ENCODE peak calls at places on chromosomes 11 and 22, in five cellular contexts. One of them, this sample, is unnamed.

GRCh38 chr22:46798041-46798365 is 35.6 kb downstream of the TBC1D22A start:
- DNase-seq in Calu3: no peak
- DNase-seq in colonic mucosa: no peak
- DNase-seq in upper lobe of right lung: no peak
- DNase-seq in psoas muscle: no peak
- DNase-seq in this sample: no peak

GRCh38 chr11:74208507-74208906 is 37.4 kb downstream of the PPME1 start:
- DNase-seq in psoas muscle: no peak
- DNase-seq in colonic mucosa: no peak
- DNase-seq in Calu3: no peak
- DNase-seq in upper lobe of right lung: no peak
- DNase-seq in this sample: no peak

GRCh38 chr11:73265278-73265810 is 6.8 kb upstream of the P2RY6 start:
- DNase-seq in Calu3: no peak
- DNase-seq in psoas muscle: no peak
- DNase-seq in colonic mucosa: no peak
- DNase-seq in upper lobe of right lung: no peak
- DNase-seq in this sample: no peak

GRCh38 chr22:50611341-50612060 is 10.9 kb downstream of the MAPK8IP2 start:
- DNase-seq in Calu3: no peak
- DNase-seq in psoas muscle: no peak
- DNase-seq in colonic mucosa: no peak
- DNase-seq in upper lobe of right lung: no peak
- DNase-seq in this sample: no peak

GRCh38 chr11:124079631-124080318 is 35.5 kb upstream of the VWA5A start:
- DNase-seq in colonic mucosa: no peak
- DNase-seq in upper lobe of right lung: no peak
- DNase-seq in Calu3: no peak
- DNase-seq in psoas muscle: no peak
- DNase-seq in this sample: no peak

GRCh38 chr22:28052818-28053217 is 133.8 kb upstream of the PITPNB start:
- DNase-seq in Calu3: no peak
- DNase-seq in colonic mucosa: no peak
- DNase-seq in psoas muscle: no peak
- DNase-seq in upper lobe of right lung: no peak
- DNase-seq in this sample: no peak

GRCh38 chr11:123677510-123677909 is 23.1 kb upstream of the SCN3B start:
- DNase-seq in Calu3: no peak
- DNase-seq in upper lobe of right lung: no peak
- DNase-seq in colonic mucosa: no peak
- DNase-seq in psoas muscle: no peak
- DNase-seq in this sample: no peak

GRCh38 chr11:64650923-64651523 is 60.0 kb downstream of the SLC22A12 start:
- DNase-seq in psoas muscle: no peak
- DNase-seq in upper lobe of right lung: no peak
- DNase-seq in colonic mucosa: no peak
- DNase-seq in Calu3: peak; percentile 11
- DNase-seq in this sample: no peak

GRCh38 chr11:125224391-125225015 is 60.0 kb downstream of the PKNOX2 start:
- DNase-seq in colonic mucosa: peak; percentile 23
- DNase-seq in Calu3: no peak
- DNase-seq in upper lobe of right lung: no peak
- DNase-seq in psoas muscle: peak; percentile 31
- DNase-seq in this sample: no peak

GRCh38 chr22:44116755-44117684 is 63.7 kb upstream of the PARVG start:
- DNase-seq in psoas muscle: no peak
- DNase-seq in colonic mucosa: no peak
- DNase-seq in Calu3: no peak
- DNase-seq in upper lobe of right lung: no peak
- DNase-seq in this sample: no peak

GRCh38 chr22:44118645-44119315 is 61.9 kb upstream of the PARVG start:
- DNase-seq in upper lobe of right lung: peak; percentile 56
- DNase-seq in Calu3: no peak
- DNase-seq in psoas muscle: no peak
- DNase-seq in colonic mucosa: no peak
- DNase-seq in this sample: no peak

GRCh38 chr22:44119669-44120313 is 60.9 kb upstream of the PARVG start:
- DNase-seq in Calu3: no peak
- DNase-seq in upper lobe of right lung: peak; percentile 52
- DNase-seq in colonic mucosa: no peak
- DNase-seq in psoas muscle: no peak
- DNase-seq in this sample: no peak

GRCh38 chr22:44116331-44116730 is 64.4 kb upstream of the PARVG start:
- DNase-seq in psoas muscle: no peak
- DNase-seq in upper lobe of right lung: no peak
- DNase-seq in Calu3: no peak
- DNase-seq in colonic mucosa: no peak
- DNase-seq in this sample: no peak

DNA sequence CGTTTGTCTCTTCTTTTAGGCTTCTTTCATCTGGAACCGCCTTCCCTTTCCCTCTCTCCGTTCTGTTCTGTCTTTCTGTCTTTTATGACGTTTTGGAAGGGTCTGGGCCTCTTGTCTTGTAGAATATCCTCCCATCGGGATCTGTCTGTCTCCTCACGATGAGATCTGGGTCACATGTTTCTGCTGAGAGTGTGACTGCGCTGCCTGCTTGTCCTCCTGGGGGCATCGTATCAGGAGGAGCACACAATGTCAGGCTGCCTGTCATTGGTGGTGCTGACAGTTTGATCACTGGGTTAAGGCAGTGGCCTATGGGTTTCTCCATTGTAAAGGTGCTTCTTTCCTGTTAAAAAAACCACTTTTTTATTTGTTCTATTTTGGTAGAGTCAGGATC is 60.4 kb upstream of the PARVG start:
- DNase-seq in upper lobe of right lung: peak; percentile 13
- DNase-seq in colonic mucosa: no peak
- DNase-seq in psoas muscle: no peak
- DNase-seq in Calu3: no peak
- DNase-seq in this sample: no peak
- TF ChIP-seq CTCF in upper lobe of right lung: no peak
- TF ChIP-seq CTCF in colonic mucosa: no peak
- TF ChIP-seq CTCF in psoas muscle: no peak
- TF ChIP-seq CTCF in Calu3: no peak
- TF ChIP-seq CTCF in this sample: no peak

DNA sequence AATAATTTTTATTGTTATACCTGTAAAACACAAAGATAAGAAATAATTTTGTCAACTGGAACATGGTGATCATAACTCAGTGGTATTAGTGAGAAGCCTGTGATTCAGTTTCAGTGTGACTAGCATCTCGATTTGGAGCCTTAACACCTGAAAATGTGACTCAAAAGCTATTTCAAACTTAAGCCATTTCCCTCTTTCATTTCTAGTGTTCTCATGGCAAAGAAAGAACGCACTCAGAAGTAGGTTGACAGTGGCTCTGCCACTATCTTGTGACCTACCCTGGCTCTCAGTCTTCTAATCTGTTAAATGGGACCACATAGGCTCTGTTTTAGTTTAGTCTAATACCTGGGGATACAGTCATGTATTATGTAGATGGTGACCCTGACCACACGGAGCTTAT is 62.7 kb downstream of the ISX start:
- DNase-seq in upper lobe of right lung: no peak
- DNase-seq in Calu3: no peak
- DNase-seq in psoas muscle: no peak
- DNase-seq in colonic mucosa: no peak
- DNase-seq in this sample: no peak
- TF ChIP-seq CTCF in upper lobe of right lung: no peak
- TF ChIP-seq CTCF in Calu3: no peak
- TF ChIP-seq CTCF in psoas muscle: no peak
- TF ChIP-seq CTCF in colonic mucosa: no peak
- TF ChIP-seq CTCF in this sample: no peak

GRCh38 chr11:1443737-1444136 is 42.8 kb downstream of the MOB2 start:
- DNase-seq in Calu3: no peak
- DNase-seq in upper lobe of right lung: no peak
- DNase-seq in colonic mucosa: no peak
- DNase-seq in psoas muscle: no peak
- DNase-seq in this sample: no peak

GRCh38 chr11:1445741-1446445 is 40.7 kb downstream of the MOB2 start:
- DNase-seq in colonic mucosa: peak; percentile 32
- DNase-seq in upper lobe of right lung: no peak
- DNase-seq in Calu3: no peak
- DNase-seq in psoas muscle: no peak
- DNase-seq in this sample: no peak

GRCh38 chr11:1446623-1447022 is 40.0 kb downstream of the MOB2 start:
- DNase-seq in Calu3: no peak
- DNase-seq in colonic mucosa: no peak
- DNase-seq in psoas muscle: no peak
- DNase-seq in upper lobe of right lung: no peak
- DNase-seq in this sample: no peak

GRCh38 chr11:1444321-1444720 is 42.3 kb downstream of the MOB2 start:
- DNase-seq in upper lobe of right lung: no peak
- DNase-seq in Calu3: no peak
- DNase-seq in psoas muscle: no peak
- DNase-seq in colonic mucosa: no peak
- DNase-seq in this sample: no peak

GRCh38 chr11:1444823-1445422 is 41.7 kb downstream of the MOB2 start:
- DNase-seq in colonic mucosa: no peak
- DNase-seq in upper lobe of right lung: no peak
- DNase-seq in Calu3: no peak
- DNase-seq in psoas muscle: no peak
- DNase-seq in this sample: no peak
- TF ChIP-seq CTCF in colonic mucosa: no peak
- TF ChIP-seq CTCF in upper lobe of right lung: no peak
- TF ChIP-seq CTCF in Calu3: no peak
- TF ChIP-seq CTCF in psoas muscle: no peak
- TF ChIP-seq CTCF in this sample: no peak

GRCh38 chr11:72040497-72041363 is 39.6 kb downstream of the NUMA1 start:
- DNase-seq in colonic mucosa: peak; percentile 97
- DNase-seq in psoas muscle: peak; percentile 95
- DNase-seq in Calu3: peak; percentile 86
- DNase-seq in upper lobe of right lung: peak; percentile 96
- DNase-seq in this sample: peak; percentile 79
- TF ChIP-seq CTCF in colonic mucosa: no peak
- TF ChIP-seq CTCF in psoas muscle: no peak
- TF ChIP-seq CTCF in Calu3: no peak
- TF ChIP-seq CTCF in upper lobe of right lung: no peak
- TF ChIP-seq CTCF in this sample: no peak

DNA sequence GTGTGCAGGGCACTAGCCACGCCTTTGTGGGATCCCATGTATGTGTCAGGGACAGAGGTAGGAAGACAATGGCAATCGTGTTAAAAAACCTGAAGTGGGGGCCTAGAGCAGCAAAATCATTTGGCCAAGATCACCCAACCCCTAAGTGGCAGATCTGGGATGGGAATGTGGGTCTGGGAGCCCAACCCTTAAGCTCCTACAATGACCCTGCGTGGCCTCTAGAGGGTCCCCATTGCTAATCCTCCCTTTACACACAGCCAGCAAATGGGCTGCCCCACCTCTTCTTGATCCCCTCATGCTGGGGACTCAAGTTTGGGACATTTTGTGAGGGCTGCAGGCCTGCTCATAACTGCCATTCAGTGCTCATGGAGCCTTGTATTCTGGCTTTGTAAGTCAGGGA is 73.2 kb upstream of the SUSD2 start:
- DNase-seq in psoas muscle: no peak
- DNase-seq in Calu3: no peak
- DNase-seq in upper lobe of right lung: no peak
- DNase-seq in colonic mucosa: no peak
- DNase-seq in this sample: no peak
- TF ChIP-seq CTCF in psoas muscle: no peak
- TF ChIP-seq CTCF in Calu3: no peak
- TF ChIP-seq CTCF in upper lobe of right lung: no peak
- TF ChIP-seq CTCF in colonic mucosa: no peak
- TF ChIP-seq CTCF in this sample: no peak

This sample was measured in CD14-positive monocyte.